ENCODE peak calls at places on chromosomes 5 and 9, in ten cellular contexts. S, A, I, L, U, K, O, F, W and J are unnamed samples.

GRCh38 chr9:22141906-22142305 is 132.8 kb upstream of the CDKN2B start:
- DNase-seq in I (no peak), O (no peak), F (no peak), W (peak; percentile 32), L (no peak), U (no peak), S (no peak), A (peak; percentile 36), K (no peak), J (no peak)

GRCh38 chr9:87803166-87803565 is 77.2 kb downstream of the CTSL start:
- DNase-seq in S (no peak), I (no peak), U (no peak), L (no peak), K (no peak), O (no peak), A (no peak), F (no peak), W (no peak), J (no peak)

GRCh38 chr5:114305402-114306207 is 56.3 kb upstream of the KCNN2 start:
- DNase-seq in L (no peak), K (no peak), A (peak; percentile 28), F (no peak), O (no peak), I (no peak), U (no peak), S (peak; percentile 16), W (peak; percentile 32), J (no peak)

GRCh38 chr5:172798422-172799215 is 27.6 kb upstream of the DUSP1 start:
- DNase-seq in W (peak; percentile 94), S (peak; percentile 28), U (no peak), A (no peak), F (no peak), L (no peak), I (peak; percentile 46), K (no peak), O (no peak), J (no peak)

GRCh38 chr5:30768061-30768460 is 425.4 kb upstream of the CDH6 start:
- DNase-seq in L (no peak), O (no peak), I (no peak), A (no peak), S (no peak), K (no peak), W (no peak), U (no peak), F (no peak), J (no peak)

GRCh38 chr9:71990466-71990865 is 69.9 kb downstream of the C9orf57 start:
- DNase-seq in I (no peak), U (no peak), W (peak; percentile 18), O (no peak), L (no peak), F (no peak), A (no peak), K (no peak), S (no peak), J (no peak)

GRCh38 chr5:67373518-67373917 is 176.9 kb upstream of the CD180 start:
- DNase-seq in L (no peak), O (no peak), I (no peak), A (no peak), W (no peak), K (no peak), F (no peak), S (no peak), U (no peak), J (no peak)

GRCh38 chr5:177611446-177612214 is 11.7 kb downstream of the B4GALT7 start:
- DNase-seq in W (no peak), I (no peak), L (no peak), O (peak; percentile 26), A (no peak), F (no peak), S (no peak), K (no peak), U (no peak), J (no peak)

GRCh38 chr5:76099286-76099702 is 16.1 kb downstream of the SV2C start:
- DNase-seq in U (no peak), O (no peak), L (no peak), K (no peak), A (no peak), W (peak; percentile 7), F (no peak), S (peak; percentile 22), I (no peak), J (no peak)

GRCh38 chr9:752681-753200 is 88.8 kb upstream of the DMRT1 start:
- DNase-seq in L (no peak), S (no peak), A (no peak), F (no peak), O (no peak), I (no peak), W (peak; percentile 63), K (no peak), U (no peak), J (no peak)

GRCh38 chr5:81971086-81971693 is 633 bp upstream of the ATG10 start:
- DNase-seq in L (no peak), O (peak; percentile 45), A (peak; percentile 63), K (no peak), S (peak; percentile 43), F (no peak), U (no peak), W (peak; percentile 38), I (peak; percentile 39), J (no peak)

GRCh38 chr5:54703091-54703490 is 185.5 kb downstream of the SNX18 start:
- DNase-seq in W (peak; percentile 86), S (no peak), K (no peak), O (no peak), U (no peak), I (peak; percentile 36), A (no peak), F (no peak), L (no peak), J (no peak)

GRCh38 chr5:149452665-149453617 is 73.8 kb upstream of the IL17B start:
- DNase-seq in U (no peak), F (no peak), S (no peak), K (no peak), I (peak; percentile 85), A (no peak), W (peak; percentile 85), L (no peak), O (peak; percentile 77), J (no peak)

GRCh38 chr5:110736763-110737162 is 2.0 kb upstream of the SLC25A46 start:
- DNase-seq in U (no peak), O (no peak), L (no peak), K (no peak), W (no peak), F (no peak), S (no peak), I (no peak), A (no peak), J (no peak)

GRCh38 chr9:72454871-72455471 is 66.4 kb upstream of the TMC1 start:
- DNase-seq in I (no peak), A (no peak), L (no peak), O (no peak), F (no peak), U (no peak), S (no peak), W (peak; percentile 10), K (peak; percentile 63), J (no peak)

GRCh38 chr5:132756542-132756941 is 9.3 kb downstream of the CCNI2 start:
- DNase-seq in I (no peak), K (no peak), O (no peak), A (no peak), L (no peak), S (no peak), F (no peak), W (no peak), U (no peak), J (no peak)

GRCh38 chr9:37944266-37944650 is 40.3 kb upstream of the SLC25A51 start:
- DNase-seq in O (no peak), I (no peak), K (no peak), A (no peak), F (no peak), L (no peak), S (no peak), U (no peak), W (no peak), J (no peak)

GRCh38 chr5:42499016-42499415 is 75.8 kb downstream of the GHR start:
- DNase-seq in I (no peak), F (no peak), W (no peak), K (no peak), S (no peak), O (no peak), L (no peak), A (no peak), U (no peak), J (no peak)

GRCh38 chr9:131630206-131630831 is 85.0 kb downstream of the PRRT1B start:
- DNase-seq in L (no peak), F (no peak), I (no peak), A (no peak), S (peak; percentile 67), K (no peak), W (no peak), U (no peak), O (peak; percentile 71), J (no peak)

GRCh38 chr9:95092321-95093072 is 225.0 kb downstream of the FANCC start:
- DNase-seq in K (no peak), O (peak; percentile 84), A (peak; percentile 14), W (peak; percentile 95), S (no peak), U (no peak), L (no peak), F (no peak), I (peak; percentile 25), J (no peak)

GRCh38 chr5:44294492-44294891 is 94.7 kb downstream of the FGF10 start:
- DNase-seq in K (no peak), S (no peak), L (no peak), F (no peak), O (no peak), U (no peak), A (no peak), I (no peak), W (no peak), J (no peak)

GRCh38 chr9:34334337-34334824 is 5.0 kb downstream of the NUDT2 start:
- DNase-seq in F (no peak), I (no peak), L (no peak), K (no peak), U (no peak), W (peak; percentile 29), S (no peak), O (peak; percentile 52), A (peak; percentile 26), J (no peak)